ENCODE peak calls at places on chromosomes 16 and 17, in six cellular contexts. One of them, this sample, is unnamed.

GRCh38 chr17:68291836-68292688 is 767 bp downstream of the ARSG start:
- DNase-seq in fibroblast of mammary gland: peak
- DNase-seq in upper lobe of right lung: peak
- DNase-seq in AG04450: no peak
- DNase-seq in progenitor cell of endocrine pancreas: peak
- DNase-seq in kidney epithelial cell: peak
- DNase-seq in this sample: peak

GRCh38 chr17:39979021-39979660 is 1.5 kb upstream of the PSMD3 start:
- DNase-seq in fibroblast of mammary gland: peak
- DNase-seq in upper lobe of right lung: no peak
- DNase-seq in AG04450: peak
- DNase-seq in progenitor cell of endocrine pancreas: no peak
- DNase-seq in kidney epithelial cell: peak
- DNase-seq in this sample: no peak

GRCh38 chr16:15894571-15895358 is 6.4 kb upstream of the CEP20 start:
- DNase-seq in fibroblast of mammary gland: no peak
- DNase-seq in upper lobe of right lung: no peak
- DNase-seq in AG04450: no peak
- DNase-seq in progenitor cell of endocrine pancreas: no peak
- DNase-seq in kidney epithelial cell: no peak
- DNase-seq in this sample: no peak

GRCh38 chr16:29030086-29030840 is 45.4 kb downstream of the LAT start:
- DNase-seq in fibroblast of mammary gland: no peak
- DNase-seq in upper lobe of right lung: peak
- DNase-seq in AG04450: no peak
- DNase-seq in progenitor cell of endocrine pancreas: no peak
- DNase-seq in kidney epithelial cell: no peak
- DNase-seq in this sample: no peak

GRCh38 chr16:3094289-3095027 is 4.6 kb downstream of the ZSCAN10 start:
- DNase-seq in fibroblast of mammary gland: peak
- DNase-seq in upper lobe of right lung: no peak
- DNase-seq in AG04450: no peak
- DNase-seq in progenitor cell of endocrine pancreas: no peak
- DNase-seq in kidney epithelial cell: no peak
- DNase-seq in this sample: no peak

GRCh38 chr17:1481736-1482135 is 10.8 kb downstream of the MYO1C start:
- DNase-seq in fibroblast of mammary gland: peak
- DNase-seq in upper lobe of right lung: no peak
- DNase-seq in AG04450: no peak
- DNase-seq in progenitor cell of endocrine pancreas: no peak
- DNase-seq in kidney epithelial cell: no peak
- DNase-seq in this sample: no peak

GRCh38 chr16:9151074-9151473 is 59.6 kb downstream of the HAPSTR1 start:
- DNase-seq in fibroblast of mammary gland: no peak
- DNase-seq in upper lobe of right lung: no peak
- DNase-seq in AG04450: no peak
- DNase-seq in progenitor cell of endocrine pancreas: no peak
- DNase-seq in kidney epithelial cell: no peak
- DNase-seq in this sample: no peak

GRCh38 chr17:29251969-29252866 is 5.6 kb downstream of the CRYBA1 start:
- DNase-seq in fibroblast of mammary gland: peak
- DNase-seq in upper lobe of right lung: no peak
- DNase-seq in AG04450: no peak
- DNase-seq in progenitor cell of endocrine pancreas: no peak
- DNase-seq in kidney epithelial cell: no peak
- DNase-seq in this sample: no peak

GRCh38 chr17:2940352-2940751 is 123.1 kb downstream of the OR1D5 start:
- DNase-seq in fibroblast of mammary gland: no peak
- DNase-seq in upper lobe of right lung: no peak
- DNase-seq in AG04450: no peak
- DNase-seq in progenitor cell of endocrine pancreas: no peak
- DNase-seq in kidney epithelial cell: no peak
- DNase-seq in this sample: no peak

GRCh38 chr17:1371893-1372590 is 28.0 kb downstream of the YWHAE start:
- DNase-seq in fibroblast of mammary gland: no peak
- DNase-seq in upper lobe of right lung: no peak
- DNase-seq in AG04450: no peak
- DNase-seq in progenitor cell of endocrine pancreas: no peak
- DNase-seq in kidney epithelial cell: no peak
- DNase-seq in this sample: no peak

GRCh38 chr16:88057656-88058055 is 106.4 kb downstream of the BANP start:
- DNase-seq in fibroblast of mammary gland: no peak
- DNase-seq in upper lobe of right lung: no peak
- DNase-seq in AG04450: no peak
- DNase-seq in progenitor cell of endocrine pancreas: no peak
- DNase-seq in kidney epithelial cell: no peak
- DNase-seq in this sample: no peak

GRCh38 chr17:81265576-81265975 is 26.5 kb downstream of the NDUFAF8 start:
- DNase-seq in fibroblast of mammary gland: no peak
- DNase-seq in upper lobe of right lung: no peak
- DNase-seq in AG04450: no peak
- DNase-seq in progenitor cell of endocrine pancreas: no peak
- DNase-seq in kidney epithelial cell: no peak
- DNase-seq in this sample: peak

GRCh38 chr16:87895641-87896141 is 26.4 kb upstream of the SLC7A5 start:
- DNase-seq in fibroblast of mammary gland: peak
- DNase-seq in upper lobe of right lung: no peak
- DNase-seq in AG04450: no peak
- DNase-seq in progenitor cell of endocrine pancreas: no peak
- DNase-seq in kidney epithelial cell: no peak
- DNase-seq in this sample: peak

This sample was measured in upper lobe of left lung.